ENCODE peak calls at places on chromosomes 13 and 19, in five cellular contexts. G is breast epithelium; O is AG09309; V is CD8-positive, alpha-beta T cell; D is tibial artery. Y is an unnamed sample.

GRCh38 chr19:52923782-52924593 is 760 bp upstream of the ZNF888 start:
- DNase-seq in O (no peak), D (peak), G (no peak), V (no peak), Y (peak)

GRCh38 chr19:7397687-7398086 is 49.0 kb downstream of the ARHGEF18 start:
- DNase-seq in V (no peak), G (no peak), D (no peak), O (peak), Y (peak)

GRCh38 chr19:6730153-6730804 is 7.1 kb downstream of the GPR108 start:
- DNase-seq in D (no peak), O (no peak), V (no peak), G (no peak), Y (no peak)

GRCh38 chr13:44932850-44933251 is 56.4 kb downstream of the NUFIP1 start:
- DNase-seq in D (no peak), G (no peak), O (peak), V (no peak), Y (peak)

GRCh38 chr13:48404952-48405351 is 8.0 kb downstream of the LPAR6 start:
- DNase-seq in O (no peak), G (no peak), V (no peak), D (no peak), Y (no peak)

GRCh38 chr19:14661372-14661924 is 13.2 kb downstream of the ADGRE3 start:
- DNase-seq in O (no peak), D (no peak), G (no peak), V (no peak), Y (no peak)

GRCh38 chr13:27038323-27038722 is 133.3 kb downstream of the USP12 start:
- DNase-seq in V (no peak), O (no peak), D (no peak), G (no peak), Y (peak)

GRCh38 chr19:511101-511841 is 4.0 kb downstream of the TPGS1 start:
- DNase-seq in D (no peak), V (peak), G (no peak), O (no peak), Y (no peak)

GRCh38 chr13:47959468-47960088 is 41.5 kb downstream of the SUCLA2 start:
- DNase-seq in V (no peak), D (no peak), G (no peak), O (no peak), Y (no peak)

GRCh38 chr19:2848625-2849024 is 7.3 kb downstream of the ZNF555 start:
- DNase-seq in D (no peak), O (peak), G (no peak), V (no peak), Y (peak)

GRCh38 chr19:55676889-55677505 is 2.0 kb downstream of the EPN1 start:
- DNase-seq in V (no peak), G (no peak), D (no peak), O (no peak), Y (no peak)

GRCh38 chr13:87003265-87003664 is 667.9 kb upstream of the SLITRK5 start:
- DNase-seq in O (no peak), G (no peak), D (no peak), V (no peak), Y (no peak)

GRCh38 chr13:113145911-113146598 is 12.4 kb upstream of the PROZ start:
- DNase-seq in D (no peak), G (no peak), V (no peak), O (no peak), Y (no peak)

DNA sequence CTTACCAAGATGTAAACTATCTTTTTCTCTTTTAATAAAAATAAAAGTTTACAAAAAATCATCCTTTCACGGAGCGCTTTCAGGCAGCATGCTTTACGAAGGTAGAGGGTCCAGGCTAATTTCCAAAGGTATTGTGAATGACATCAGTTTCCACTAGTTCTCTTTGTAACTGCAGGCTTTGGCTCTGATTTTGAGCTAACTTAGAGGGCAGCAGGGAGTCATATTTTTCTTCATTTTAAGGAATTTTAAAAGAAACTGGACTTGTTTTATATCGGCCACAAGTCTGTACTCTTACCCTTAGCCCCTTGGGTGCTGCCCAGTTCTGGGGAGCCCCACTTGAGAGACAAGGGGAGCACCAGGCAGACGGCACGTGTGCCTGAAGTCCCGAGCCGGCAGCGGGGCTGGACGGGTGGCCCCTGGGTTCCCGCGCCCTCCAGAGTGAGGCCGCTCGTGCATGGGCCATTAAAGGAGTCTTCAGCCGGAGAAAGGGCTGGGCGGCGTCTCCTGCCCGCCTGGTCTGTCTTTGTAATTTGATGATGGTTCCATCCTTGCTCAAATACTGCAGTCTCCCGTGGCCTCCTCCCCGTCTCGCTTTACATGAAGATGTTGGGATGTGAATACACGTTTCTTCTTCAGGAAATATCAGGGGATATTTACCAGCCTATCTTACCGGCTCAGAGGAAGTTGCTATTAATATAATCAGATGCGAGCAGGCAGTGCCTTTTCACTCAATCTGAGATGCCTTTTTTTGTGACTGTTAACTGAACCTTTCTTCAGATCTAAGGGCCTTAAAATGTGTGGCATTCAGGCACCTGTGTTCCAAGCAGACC is 67.4 kb downstream of the GGACT start:
- DNase-seq in G (no peak), D (no peak), O (no peak), V (no peak), Y (no peak)
- TF ChIP-seq CTCF in G (no peak), D (no peak), O (no peak), V (no peak), Y (no peak)

GRCh38 chr19:40059624-40060023 is 3.6 kb upstream of the ZNF780B start:
- DNase-seq in D (no peak), G (no peak), O (no peak), V (no peak), Y (no peak)

GRCh38 chr19:40056505-40056904 is 474 bp upstream of the ZNF780B start:
- DNase-seq in D (no peak), O (no peak), V (no peak), G (no peak), Y (no peak)

GRCh38 chr19:40055832-40056504 is at the start of gene ZNF780B:
- DNase-seq in O (peak), D (peak), V (peak), G (peak), Y (peak)

GRCh38 chr19:40055049-40055448 is 982 bp downstream of the ZNF780B start:
- DNase-seq in D (no peak), O (no peak), V (no peak), G (no peak), Y (no peak)

DNA sequence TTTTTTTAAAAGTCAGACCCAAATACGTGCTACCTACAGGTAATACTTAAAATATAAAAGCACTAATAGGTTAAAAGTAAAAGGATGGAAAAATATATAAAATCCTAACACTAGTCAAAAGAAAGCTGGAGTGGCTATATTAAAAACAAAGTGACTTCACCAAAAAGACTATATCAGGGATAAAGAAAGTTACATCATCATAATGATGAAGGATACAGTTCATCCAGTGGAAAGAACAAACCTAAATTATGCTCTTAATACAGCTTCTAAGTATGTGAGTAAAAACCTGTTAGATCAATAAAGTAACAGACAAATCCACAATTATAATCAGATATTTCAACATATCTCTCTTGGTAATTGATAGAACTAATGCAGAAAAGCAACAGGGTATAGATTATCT is 1.1 kb upstream of the ZNF780B start:
- DNase-seq in O (no peak), G (no peak), D (no peak), V (no peak), Y (no peak)
- H3K4me3 ChIP-seq in O (no peak), G (no peak), D (no peak), V (no peak), Y (no peak)

DNA sequence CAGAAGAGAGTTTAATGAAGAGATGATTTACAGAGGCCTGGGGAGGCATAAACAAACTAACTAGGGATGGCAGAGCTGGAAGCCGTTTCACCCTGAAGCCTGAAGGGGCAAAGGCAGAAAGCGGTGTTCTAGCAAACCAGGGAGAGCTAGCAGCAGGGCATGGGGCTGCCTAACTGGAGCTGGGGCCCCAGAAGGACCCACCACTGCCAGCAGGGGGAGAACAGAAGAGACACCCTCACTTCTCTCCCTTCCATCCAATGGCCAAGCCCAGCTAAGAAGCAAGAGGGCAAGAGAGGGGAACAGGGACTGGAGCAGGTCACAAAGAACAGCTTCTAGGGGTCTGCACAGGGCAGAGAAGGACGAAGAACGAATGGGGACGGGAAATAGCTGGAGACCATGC is 195.5 kb downstream of the KATNAL1 start:
- DNase-seq in O (no peak), V (no peak), D (no peak), G (no peak), Y (no peak)
- TF ChIP-seq CTCF in O (peak), V (no peak), D (no peak), G (no peak), Y (peak)

GRCh38 chr19:36151144-36152051 is 849 bp downstream of the COX7A1 start:
- DNase-seq in G (no peak), V (no peak), O (no peak), D (peak), Y (peak)

GRCh38 chr19:36149673-36150406 is 2.4 kb downstream of the COX7A1 start:
- DNase-seq in G (peak), V (no peak), O (no peak), D (no peak), Y (no peak)

GRCh38 chr19:36150586-36150985 is 1.7 kb downstream of the COX7A1 start:
- DNase-seq in O (no peak), V (no peak), D (no peak), G (no peak), Y (no peak)

GRCh38 chr19:36152061-36152885 is at the start of gene COX7A1:
- DNase-seq in O (no peak), V (no peak), D (peak), G (no peak), Y (peak)

DNA sequence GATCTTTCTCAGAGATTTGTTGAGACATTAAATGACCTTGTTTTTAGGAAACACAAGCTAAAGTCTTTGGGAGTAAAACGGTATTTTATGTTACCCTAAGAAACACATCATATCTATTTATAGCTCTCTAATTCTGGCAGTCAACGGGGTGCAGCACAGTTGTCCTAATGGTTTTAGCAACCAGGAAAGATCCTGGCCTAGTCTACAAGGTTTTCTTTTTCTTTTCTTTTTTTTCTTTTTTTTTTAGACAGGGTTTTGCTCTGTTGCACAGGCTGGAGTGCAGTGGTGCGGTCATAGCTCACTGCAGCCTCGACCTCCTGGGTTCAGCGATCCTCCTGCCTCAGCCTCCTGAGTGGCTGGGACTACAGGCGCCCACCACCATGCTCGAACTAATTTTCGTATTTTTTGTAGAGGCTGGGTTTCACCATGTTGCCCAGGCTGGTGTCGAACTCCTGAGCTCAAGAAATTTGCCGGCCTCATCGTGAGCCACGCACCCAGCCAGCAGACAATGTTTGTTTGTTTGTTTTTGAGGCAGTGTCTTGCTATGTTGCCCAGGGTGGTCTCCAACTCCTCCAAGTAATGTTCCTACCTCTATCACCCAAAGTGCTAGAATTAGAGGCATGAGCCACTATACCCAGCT is 759 bp upstream of the COX7A1 start:
- DNase-seq in G (no peak), D (no peak), V (no peak), O (no peak), Y (no peak)
- H3K4me3 ChIP-seq in G (peak), D (peak), V (no peak), O (peak), Y (peak)

DNA sequence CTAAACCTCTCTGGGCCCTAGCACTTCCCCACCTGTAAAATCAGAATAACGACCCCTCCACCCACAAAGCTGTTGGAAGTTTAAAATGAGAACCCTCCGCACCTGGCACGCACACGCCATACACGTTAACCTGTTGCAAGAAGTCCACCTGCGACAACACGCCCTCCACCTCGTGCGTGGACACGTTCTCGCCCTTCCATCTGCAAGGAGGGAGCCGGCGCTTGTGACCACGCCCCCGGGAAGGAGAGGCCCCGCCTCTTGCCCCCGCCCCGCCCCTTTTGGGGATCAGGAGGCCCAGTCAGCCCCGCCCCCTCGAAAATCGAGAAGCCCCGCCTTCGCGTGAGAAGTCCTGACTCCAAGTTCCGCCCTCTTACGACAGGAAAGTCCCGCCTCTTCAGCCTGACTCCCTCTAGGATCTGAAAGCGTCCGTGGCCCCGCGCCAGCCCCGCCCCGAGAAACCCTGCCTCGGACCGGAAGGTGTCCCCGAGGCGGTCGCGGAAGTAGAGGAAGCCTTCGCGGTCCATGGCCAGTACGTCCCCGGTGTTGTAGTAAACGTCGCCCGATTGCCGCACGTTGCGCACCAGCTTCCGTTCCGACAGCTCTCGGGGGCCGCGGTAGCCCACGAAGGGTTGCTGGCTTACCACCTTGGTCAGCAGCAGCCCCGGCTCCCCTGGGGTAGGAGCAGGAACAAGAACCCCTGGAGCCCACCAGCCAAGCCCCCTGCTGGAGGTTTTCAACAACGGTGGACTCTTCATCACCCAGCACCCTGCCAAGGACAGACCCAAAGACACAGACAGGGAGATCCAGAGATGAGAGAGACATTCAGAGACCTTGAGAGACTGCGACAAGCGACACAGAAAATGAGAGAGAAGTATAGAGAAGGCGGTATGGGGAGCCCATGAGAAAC is 12.5 kb downstream of the SLC27A5 start:
- DNase-seq in D (peak), V (peak), O (peak), G (peak), Y (peak)
- TF ChIP-seq CTCF in D (peak), V (no peak), O (peak), G (peak), Y (peak)

GRCh38 chr19:11541238-11541637 is 2.6 kb downstream of the CNN1 start:
- DNase-seq in D (no peak), O (no peak), G (no peak), V (no peak), Y (no peak)
- H3K4me3 ChIP-seq in D (peak), O (no peak), G (no peak), V (no peak), Y (no peak)

GRCh38 chr13:51764184-51765141 is 39.5 kb downstream of the DHRS12 start:
- DNase-seq in G (no peak), V (no peak), D (peak), O (peak), Y (peak)
- TF ChIP-seq CTCF in G (no peak), V (no peak), D (no peak), O (no peak), Y (no peak)